ENCODE peak calls at places on chromosome X, in five cellular contexts. R, E, I, Z and A are unnamed samples.

GRCh38 chrX:43702660-43703059 is 46.6 kb downstream of the MAOA start:
- ATAC-seq in R (peak; percentile 41), E (no peak), I (no peak), Z (no peak), A (no peak)

GRCh38 chrX:46461653-46462191 is 83.5 kb downstream of the ZNF674 start:
- ATAC-seq in R (peak; percentile 51), E (no peak), Z (peak; percentile 97), I (no peak), A (no peak)

GRCh38 chrX:53004038-53004437 is 44.6 kb upstream of the GPR173 start:
- ATAC-seq in R (no peak), I (no peak), Z (no peak), E (no peak), A (no peak)

GRCh38 chrX:115579327-115579726 is 18.4 kb downstream of the PLS3 start:
- ATAC-seq in I (no peak), R (no peak), Z (peak; percentile 35), E (no peak), A (no peak)

GRCh38 chrX:71543316-71543715 is 10.4 kb downstream of the OGT start:
- ATAC-seq in E (peak; percentile 59), I (peak; percentile 53), Z (peak; percentile 4), R (no peak), A (peak; percentile 46)

GRCh38 chrX:18424482-18425198 is 768 bp upstream of the CDKL5 start:
- ATAC-seq in R (peak; percentile 54), I (peak; percentile 16), E (peak; percentile 70), Z (peak; percentile 52), A (peak; percentile 31)

GRCh38 chrX:30781711-30782444 is 107.2 kb downstream of the TAB3 start:
- ATAC-seq in E (no peak), Z (no peak), R (no peak), I (no peak), A (no peak)

GRCh38 chrX:1316527-1316926 is 20.1 kb upstream of the IL3RA start:
- ATAC-seq in Z (no peak), E (peak; percentile 68), I (peak; percentile 92), R (no peak), A (peak; percentile 74)

GRCh38 chrX:134821370-134821769 is 163.1 kb upstream of the PLAC1 start:
- ATAC-seq in R (no peak), I (no peak), E (no peak), Z (no peak), A (no peak)

GRCh38 chrX:78199851-78200250 is 60.4 kb upstream of the TAF9B start:
- ATAC-seq in Z (peak; percentile 79), R (peak; percentile 80), I (no peak), E (peak; percentile 82), A (no peak)

GRCh38 chrX:56530011-56530410 is 33.4 kb upstream of the UBQLN2 start:
- ATAC-seq in Z (no peak), E (no peak), I (no peak), R (no peak), A (no peak)

GRCh38 chrX:129932137-129932791 is 26.3 kb downstream of the UTP14A start:
- ATAC-seq in R (peak; percentile 57), E (peak; percentile 67), I (peak; percentile 89), Z (peak; percentile 77), A (peak; percentile 69)

GRCh38 chrX:112846114-112846513 is 5.5 kb upstream of the AMOT start:
- ATAC-seq in Z (no peak), I (no peak), R (no peak), E (no peak), A (no peak)

GRCh38 chrX:118496763-118497079 is 1.1 kb downstream of the DOCK11 start:
- ATAC-seq in I (peak; percentile 7), Z (peak; percentile 21), E (peak; percentile 21), R (peak; percentile 23), A (no peak)

GRCh38 chrX:72540318-72540717 is 32.3 kb downstream of the HDAC8 start:
- ATAC-seq in I (peak; percentile 39), Z (peak; percentile 79), E (no peak), R (no peak), A (no peak)

GRCh38 chrX:29397506-29397905 is 810.3 kb downstream of the IL1RAPL1 start:
- ATAC-seq in E (no peak), I (no peak), Z (no peak), R (no peak), A (no peak)

GRCh38 chrX:729583-730409 is 99.2 kb downstream of the SHOX start:
- ATAC-seq in R (peak; percentile 37), Z (no peak), I (no peak), E (peak; percentile 60), A (no peak)

GRCh38 chrX:135331525-135331924 is 22.2 kb downstream of the ETDC start:
- ATAC-seq in Z (no peak), E (no peak), R (no peak), I (no peak), A (no peak)

GRCh38 chrX:96394566-96394965 is 290.1 kb upstream of the DIAPH2 start:
- ATAC-seq in E (no peak), I (no peak), Z (no peak), R (no peak), A (no peak)

GRCh38 chrX:154802838-154803410 is 2.4 kb downstream of the MPP1 start:
- ATAC-seq in Z (no peak), I (no peak), R (no peak), E (no peak), A (no peak)

GRCh38 chrX:7730071-7730470 is 112.9 kb upstream of the VCX start:
- ATAC-seq in E (no peak), I (no peak), Z (no peak), R (no peak), A (no peak)

GRCh38 chrX:10282490-10282889 is 125.7 kb downstream of the CLCN4 start:
- ATAC-seq in E (no peak), I (no peak), R (no peak), Z (no peak), A (no peak)
- TF ChIP-seq CTCF in E (no peak), I (no peak), R (no peak), Z (no peak), A (no peak)

GRCh38 chrX:24464836-24465523 is at the start of gene PDK3:
- ATAC-seq in I (peak; percentile 100), R (peak; percentile 98), E (peak; percentile 95), Z (peak; percentile 95), A (peak; percentile 97)

GRCh38 chrX:24465524-24465850 is 401 bp downstream of the PDK3 start:
- ATAC-seq in R (peak; percentile 8), I (no peak), Z (peak; percentile 13), E (no peak), A (no peak)

GRCh38 chrX:24466025-24466424 is 939 bp downstream of the PDK3 start:
- ATAC-seq in Z (no peak), R (no peak), I (no peak), E (no peak), A (no peak)

GRCh38 chrX:24463077-24463476 is 2.0 kb upstream of the PDK3 start:
- ATAC-seq in Z (no peak), I (no peak), R (no peak), E (no peak), A (no peak)

GRCh38 chrX:24464498-24464835 is 619 bp upstream of the PDK3 start:
- ATAC-seq in R (peak; percentile 59), E (no peak), I (no peak), Z (no peak), A (no peak)
- TF ChIP-seq EP300 in R (no peak), E (no peak), I (no peak), Z (no peak), A (no peak)

GRCh38 chrX:126164689-126165400 is 1.2 kb downstream of the DCAF12L2 start:
- ATAC-seq in Z (no peak), E (no peak), R (no peak), I (no peak), A (no peak)

GRCh38 chrX:126170715-126171114 is 4.6 kb upstream of the DCAF12L2 start:
- ATAC-seq in R (no peak), I (no peak), E (no peak), Z (no peak), A (no peak)

GRCh38 chrX:126165721-126166401 is at the start of gene DCAF12L2:
- ATAC-seq in R (no peak), Z (no peak), I (peak; percentile 43), E (peak; percentile 87), A (peak; percentile 74)

GRCh38 chrX:126167560-126167959 is 1.5 kb upstream of the DCAF12L2 start:
- ATAC-seq in Z (no peak), E (no peak), I (no peak), R (no peak), A (no peak)

GRCh38 chrX:126165401-126165720 is 728 bp downstream of the DCAF12L2 start:
- ATAC-seq in E (no peak), R (no peak), I (no peak), Z (no peak), A (peak; percentile 21)
- H3K4me3 ChIP-seq in E (peak overlapping the region; percentile 44), R (no peak overlapping the region), I (no peak overlapping the region), Z (no peak overlapping the region), A (peak overlapping the region; percentile 52)

GRCh38 chrX:35244088-35244741 is 301.6 kb downstream of the FAM47B start:
- ATAC-seq in Z (no peak), I (no peak), R (no peak), E (no peak), A (no peak)
- TF ChIP-seq CTCF in Z (no peak), I (no peak), R (no peak), E (no peak), A (no peak)

DNA sequence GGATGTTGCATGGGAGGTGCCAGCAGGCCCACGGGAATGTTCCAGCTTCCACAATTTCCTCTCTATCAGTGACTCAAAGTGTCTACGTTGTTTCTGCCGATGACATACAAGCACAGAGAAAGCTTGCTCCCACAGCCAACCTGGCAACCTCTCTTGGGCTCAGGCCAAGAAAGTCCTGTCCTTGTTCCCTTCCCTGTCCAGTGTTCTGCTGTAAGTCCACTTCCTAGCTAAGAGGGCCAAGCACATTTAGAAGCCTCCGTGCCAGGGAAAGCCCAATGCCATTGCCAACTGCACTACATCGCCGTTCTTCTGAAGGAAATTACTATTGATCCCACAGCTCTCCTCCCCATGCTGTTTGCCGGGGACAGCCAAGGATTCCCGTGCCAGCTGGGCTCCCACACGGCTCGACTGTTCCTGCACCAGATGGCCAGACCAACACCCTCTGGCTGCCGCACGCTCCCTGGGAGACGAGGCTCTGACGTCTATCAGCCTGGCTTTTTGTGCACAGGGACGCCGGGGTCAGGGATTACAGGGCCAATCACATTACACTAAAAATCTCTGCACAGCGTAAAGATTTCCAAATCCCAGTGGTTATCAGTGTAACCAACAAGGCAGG is 284.0 kb downstream of the BCOR start:
- ATAC-seq in R (no peak), Z (no peak), I (peak; percentile 85), E (no peak), A (peak; percentile 80)
- TF ChIP-seq EP300 in R (no peak), Z (no peak), I (no peak), E (no peak), A (no peak)